ENCODE peak calls at places on chromosome 14, in seven cellular contexts. T is EL; X is HT-29; R is stimulated activated CD8-positive, alpha-beta memory T cell treated with anti-CD3 and anti-CD28 coated beads, Interleukin-4, amount 100 ng/mL, for 1 hour; J is NCI-H1048; P is SHP77; H is glomerular endothelial cell. Y is an unnamed sample.

GRCh38 chr14:101620821-101621785 is 59.8 kb downstream of the DIO3 start:
- DNase-seq in R (no peak), X (no peak), J (no peak), T (no peak), P (no peak), H (no peak), Y (no peak)

GRCh38 chr14:34403646-34404045 is 58.4 kb downstream of the SPTSSA start:
- DNase-seq in P (no peak), R (no peak), T (no peak), H (no peak), J (no peak), X (no peak), Y (no peak)

GRCh38 chr14:72433511-72433910 is 460.4 kb downstream of the DPF3 start:
- DNase-seq in J (no peak), R (no peak), X (no peak), H (no peak), T (peak; percentile 53), P (no peak), Y (no peak)

GRCh38 chr14:20606190-20606901 is 15.2 kb upstream of the RNASE12 start:
- DNase-seq in J (no peak), H (no peak), X (peak; percentile 52), P (peak; percentile 73), T (peak; percentile 37), R (no peak), Y (no peak)

GRCh38 chr14:93219103-93219726 is 12.2 kb downstream of the UBR7 start:
- DNase-seq in T (peak; percentile 47), H (no peak), X (peak; percentile 48), P (peak; percentile 25), J (no peak), R (no peak), Y (no peak)

GRCh38 chr14:90419200-90419599 is 22.4 kb downstream of the CALM1 start:
- DNase-seq in T (peak; percentile 96), R (no peak), H (peak; percentile 99), P (peak; percentile 69), J (no peak), X (peak; percentile 88), Y (no peak)

GRCh38 chr14:32724864-32725550 is 213.7 kb upstream of the NPAS3 start:
- DNase-seq in P (no peak), X (no peak), H (no peak), R (no peak), T (peak; percentile 75), J (no peak), Y (no peak)

GRCh38 chr14:69034612-69035262 is 55.6 kb upstream of the ACTN1 start:
- DNase-seq in X (no peak), P (no peak), T (peak; percentile 61), R (no peak), H (no peak), J (no peak), Y (no peak)

GRCh38 chr14:59278111-59278510 is 89.6 kb downstream of the DAAM1 start:
- DNase-seq in R (no peak), J (no peak), X (peak; percentile 51), T (peak; percentile 93), P (no peak), H (peak; percentile 79), Y (no peak)

GRCh38 chr14:76701981-76702380 is 59.3 kb upstream of the VASH1 start:
- DNase-seq in R (no peak), T (no peak), H (no peak), P (no peak), X (no peak), J (no peak), Y (no peak)

GRCh38 chr14:63603749-63604277 is 37.9 kb downstream of the WDR89 start:
- DNase-seq in J (no peak), P (peak; percentile 1), X (no peak), R (no peak), H (no peak), T (no peak), Y (no peak)

GRCh38 chr14:99062772-99063418 is 209.1 kb downstream of the BCL11B start:
- DNase-seq in X (no peak), H (no peak), T (no peak), J (no peak), P (no peak), R (no peak), Y (no peak)

GRCh38 chr14:23379331-23380196 is 2.7 kb downstream of the CMTM5 start:
- DNase-seq in X (peak; percentile 70), P (peak; percentile 29), H (no peak), J (peak; percentile 5), R (peak; percentile 22), T (peak; percentile 28), Y (peak; percentile 16)

GRCh38 chr14:99538275-99538674 is 57.1 kb downstream of the CCNK start:
- DNase-seq in X (no peak), R (no peak), J (no peak), H (no peak), T (peak; percentile 28), P (no peak), Y (no peak)

GRCh38 chr14:101220921-101221510 is 317.5 kb upstream of the RTL1 start:
- DNase-seq in J (no peak), X (no peak), R (no peak), H (no peak), P (no peak), T (no peak), Y (no peak)

GRCh38 chr14:67576216-67576615 is 23.9 kb downstream of the PIGH start:
- DNase-seq in R (no peak), T (no peak), J (no peak), P (no peak), H (no peak), X (no peak), Y (no peak)

GRCh38 chr14:67359319-67359774 is 257 bp downstream of the ATP6V1D start:
- DNase-seq in R (no peak), P (no peak), J (no peak), T (peak; percentile 78), X (no peak), H (no peak), Y (no peak)

GRCh38 chr14:65833256-65833880 is 420.8 kb downstream of the FUT8 start:
- DNase-seq in P (no peak), X (no peak), R (no peak), H (no peak), T (no peak), J (no peak), Y (no peak)

GRCh38 chr14:23984891-23985607 is 3.7 kb upstream of the DHRS4L2 start:
- DNase-seq in X (no peak), R (no peak), T (peak; percentile 81), J (no peak), H (no peak), P (no peak), Y (no peak)

GRCh38 chr14:23352506-23353432 is at the start of gene SLC22A17:
- DNase-seq in R (peak; percentile 8), P (no peak), H (peak; percentile 4), J (peak; percentile 47), T (peak; percentile 88), X (no peak), Y (peak; percentile 18)

GRCh38 chr14:34707722-34708121 is 6.7 kb downstream of the CFL2 start:
- DNase-seq in J (no peak), R (no peak), H (no peak), T (no peak), X (no peak), P (no peak), Y (no peak)

GRCh38 chr14:100827140-100827517 is 1.2 kb downstream of the MEG3 start:
- DNase-seq in T (peak; percentile 41), P (no peak), H (no peak), J (no peak), R (no peak), X (no peak), Y (no peak)

GRCh38 chr14:57085801-57086200 is 182.9 kb downstream of the EXOC5 start:
- DNase-seq in R (no peak), J (no peak), H (no peak), X (no peak), P (no peak), T (no peak), Y (no peak)

Y was measured in stimulated activated naive B cell treated with anti-CD40 and anti-IgM and Interleukin-4, amounts not matched to agents 10 μg/mL and 1 μg/mL and 100 μg/mL, for 72 hours.